ENCODE peak calls at places on chromosomes 3 and 15, in five cellular contexts. E is NCI-H510A treated with DMSO at 0.1 percent for 48 hours, G is HepG2, P is iPS-NIHi11, O is ELR. A is an unnamed sample.

GRCh38 chr3:71692139-71692538 is 33.1 kb downstream of the EIF4E3 start:
- DNase-seq in E (no peak), G (no peak), P (no peak), O (no peak), A (no peak)

GRCh38 chr15:67085237-67085817 is 19.9 kb downstream of the SMAD3 start:
- DNase-seq in E (no peak), G (no peak), P (no peak), O (peak), A (no peak)

GRCh38 chr3:185317674-185318073 is 45.3 kb upstream of the MAP3K13 start:
- DNase-seq in O (no peak), P (no peak), G (peak), E (no peak), A (no peak)

GRCh38 chr3:79818015-79818414 is 50.2 kb upstream of the ROBO1 start:
- DNase-seq in G (no peak), P (no peak), E (no peak), O (no peak), A (no peak)

GRCh38 chr15:68412218-68412617 is 19.7 kb downstream of the ITGA11 start:
- DNase-seq in G (no peak), O (no peak), E (no peak), P (no peak), A (no peak)

GRCh38 chr3:72411102-72411501 is 437.1 kb downstream of the SHQ1 start:
- DNase-seq in E (no peak), O (peak), G (no peak), P (no peak), A (no peak)

GRCh38 chr15:47383801-47384200 is 333.5 kb upstream of the SEMA6D start:
- DNase-seq in E (no peak), O (no peak), G (no peak), P (no peak), A (no peak)

GRCh38 chr15:98941595-98942255 is 65.9 kb downstream of the PGPEP1L start:
- DNase-seq in P (no peak), G (no peak), O (no peak), E (no peak), A (no peak)

GRCh38 chr3:82676356-82677026 is 915.0 kb upstream of the GBE1 start:
- DNase-seq in E (no peak), O (peak), G (no peak), P (no peak), A (no peak)

GRCh38 chr3:55486857-55487375 is at the start of gene WNT5A:
- DNase-seq in O (peak), E (no peak), G (no peak), P (peak), A (peak)

GRCh38 chr3:109363634-109364033 is 26.3 kb upstream of the DPPA4 start:
- DNase-seq in P (no peak), O (peak), E (no peak), G (no peak), A (no peak)

GRCh38 chr3:184523825-184524615 is 37.6 kb upstream of the EPHB3 start:
- DNase-seq in O (peak), P (peak), E (peak), G (no peak), A (peak)

GRCh38 chr15:25181290-25182097 is 226.7 kb downstream of the SNRPN start:
- DNase-seq in O (no peak), P (no peak), E (no peak), G (no peak), A (peak)

GRCh38 chr3:23697416-23697815 is 108.3 kb upstream of the UBE2E1 start:
- DNase-seq in E (peak), G (no peak), P (peak), O (no peak), A (peak)

GRCh38 chr3:193906849-193907410 is 229.0 kb upstream of the HES1 start:
- DNase-seq in E (no peak), P (no peak), G (no peak), O (no peak), A (no peak)

GRCh38 chr3:152026033-152026556 is 152.7 kb downstream of the SUCNR1 start:
- DNase-seq in G (no peak), O (peak), P (no peak), E (peak), A (no peak)